ENCODE peak calls at places on chromosomes 2 and 18, in nine cellular contexts. K, W, Q, O, G, T, Y, X and Z are unnamed samples.

GRCh38 chr18:68499141-68499540 is 215.8 kb downstream of the TMX3 start:
- DNase-seq in Y (no peak), W (no peak), T (no peak), Q (no peak), X (no peak), K (no peak), G (no peak), O (no peak), Z (no peak)

GRCh38 chr2:15300645-15301573 is 260.2 kb downstream of the NBAS start:
- DNase-seq in W (no peak), K (no peak), G (no peak), Y (no peak), O (no peak), T (no peak), Q (no peak), X (no peak), Z (no peak)

GRCh38 chr2:61162721-61163120 is 733 bp downstream of the C2orf74 start:
- DNase-seq in G (no peak), T (no peak), O (no peak), Q (no peak), X (no peak), Y (no peak), K (no peak), W (no peak), Z (no peak)

GRCh38 chr2:120552800-120553471 is 182.7 kb upstream of the GLI2 start:
- DNase-seq in Y (no peak), X (peak), K (no peak), W (no peak), G (peak), T (peak), O (peak), Q (peak), Z (no peak)

GRCh38 chr2:99819766-99820165 is 322.6 kb downstream of the AFF3 start:
- DNase-seq in O (no peak), Q (no peak), W (no peak), K (no peak), G (no peak), X (no peak), T (no peak), Y (no peak), Z (no peak)

GRCh38 chr2:21367421-21367820 is 243.7 kb downstream of the TDRD15 start:
- DNase-seq in O (no peak), Y (no peak), T (no peak), Q (no peak), X (no peak), G (peak), K (no peak), W (no peak), Z (no peak)

GRCh38 chr18:10444314-10445006 is 10.0 kb upstream of the APCDD1 start:
- DNase-seq in K (no peak), Y (no peak), G (no peak), W (no peak), Q (no peak), T (no peak), X (no peak), O (no peak), Z (no peak)

GRCh38 chr18:50724631-50725235 is 95.1 kb downstream of the MRO start:
- DNase-seq in Y (no peak), G (no peak), W (no peak), X (no peak), T (no peak), K (no peak), O (no peak), Q (no peak), Z (no peak)

GRCh38 chr2:234136461-234136860 is 86.0 kb downstream of the SPP2 start:
- DNase-seq in G (peak), K (no peak), O (no peak), W (no peak), X (no peak), Y (no peak), Q (no peak), T (no peak), Z (no peak)

GRCh38 chr2:96146151-96146880 is 1.1 kb upstream of the DUSP2 start:
- DNase-seq in O (no peak), G (peak), K (peak), W (no peak), T (no peak), Q (peak), Y (peak), X (peak), Z (peak)

GRCh38 chr2:67388680-67389079 is 8.5 kb upstream of the ETAA1 start:
- DNase-seq in Q (no peak), T (no peak), O (no peak), X (no peak), Y (no peak), G (no peak), W (no peak), K (no peak), Z (no peak)

GRCh38 chr18:14978962-14979535 is 231.1 kb downstream of the ANKRD30B start:
- DNase-seq in T (no peak), Q (no peak), O (no peak), G (peak), K (no peak), X (no peak), Y (no peak), W (no peak), Z (no peak)

GRCh38 chr2:223306371-223306770 is 254.4 kb downstream of the KCNE4 start:
- DNase-seq in Y (no peak), X (no peak), G (peak), T (no peak), O (no peak), K (no peak), Q (no peak), W (no peak), Z (no peak)

GRCh38 chr2:41892486-41892885 is 155.3 kb upstream of the PKDCC start:
- DNase-seq in G (peak), W (no peak), K (no peak), T (no peak), O (no peak), X (peak), Q (no peak), Y (no peak), Z (no peak)

GRCh38 chr2:225002039-225002655 is 40.1 kb downstream of the DOCK10 start:
- DNase-seq in X (peak), O (no peak), Q (no peak), K (peak), T (peak), Y (peak), W (no peak), G (peak), Z (peak)

GRCh38 chr2:238240761-238241711 is 1.2 kb upstream of the HES6 start:
- DNase-seq in Y (peak), G (peak), K (no peak), X (peak), Q (no peak), T (peak), W (peak), O (no peak), Z (peak)

GRCh38 chr2:107313316-107313715 is 427.3 kb upstream of the ST6GAL2 start:
- DNase-seq in Y (no peak), G (no peak), T (no peak), W (no peak), Q (no peak), O (no peak), X (no peak), K (no peak), Z (no peak)

GRCh38 chr2:30666307-30666874 is 140.9 kb downstream of the CAPN13 start:
- DNase-seq in G (peak), Q (peak), Y (no peak), T (no peak), K (no peak), X (no peak), O (no peak), W (peak), Z (no peak)

GRCh38 chr18:79515944-79516351 is 120.2 kb downstream of the NFATC1 start:
- DNase-seq in G (no peak), Y (no peak), W (no peak), O (no peak), Q (peak), X (no peak), K (peak), T (no peak), Z (no peak)

GRCh38 chr18:80232030-80232429 is 15.3 kb downstream of the PARD6G start:
- DNase-seq in O (no peak), K (no peak), G (no peak), W (no peak), Y (no peak), X (no peak), Q (no peak), T (no peak), Z (no peak)

GRCh38 chr2:237304763-237305514 is 109.0 kb downstream of the COL6A3 start:
- DNase-seq in K (no peak), Q (no peak), T (no peak), W (no peak), G (peak), Y (no peak), X (no peak), O (no peak), Z (no peak)

GRCh38 chr2:191486584-191487320 is 191.2 kb upstream of the NABP1 start:
- DNase-seq in W (peak), Q (no peak), X (no peak), O (no peak), G (peak), Y (no peak), T (no peak), K (no peak), Z (peak)

GRCh38 chr2:200253631-200254030 is 52.9 kb upstream of the SPATS2L start:
- DNase-seq in Y (no peak), T (no peak), X (no peak), Q (no peak), K (no peak), G (peak), W (no peak), O (no peak), Z (no peak)

GRCh38 chr2:203720011-203720410 is 13.6 kb downstream of the CD28 start:
- DNase-seq in Q (no peak), X (no peak), T (no peak), K (no peak), W (no peak), Y (no peak), G (no peak), O (no peak), Z (no peak)

GRCh38 chr2:90209806-90210205 is 1518.3 kb downstream of the RPIA start:
- DNase-seq in T (no peak), Q (no peak), K (no peak), W (no peak), Y (no peak), X (no peak), G (no peak), O (no peak), Z (no peak)

GRCh38 chr2:71619230-71619741 is 165.9 kb downstream of the DYSF start:
- DNase-seq in O (no peak), Y (no peak), Q (peak), W (no peak), T (no peak), X (peak), K (no peak), G (peak), Z (no peak)

GRCh38 chr2:158495175-158495574 is 38.4 kb downstream of the PKP4 start:
- DNase-seq in K (no peak), T (no peak), Y (no peak), X (no peak), W (no peak), O (no peak), G (no peak), Q (no peak), Z (no peak)

GRCh38 chr2:20642026-20642971 is 8.6 kb downstream of the HS1BP3 start:
- DNase-seq in G (peak), X (peak), Q (peak), O (peak), W (no peak), K (peak), T (peak), Y (peak), Z (peak)

GRCh38 chr18:34734048-34734447 is 23.9 kb downstream of the DTNA start:
- DNase-seq in Q (no peak), K (no peak), O (no peak), T (no peak), W (no peak), G (no peak), X (no peak), Y (no peak), Z (no peak)

GRCh38 chr18:21391074-21391673 is 149.1 kb downstream of the GREB1L start:
- DNase-seq in K (no peak), O (no peak), T (no peak), X (no peak), Q (no peak), W (no peak), Y (no peak), G (peak), Z (no peak)

GRCh38 chr2:111236027-111236426 is 115.3 kb downstream of the BCL2L11 start:
- DNase-seq in Q (no peak), T (no peak), O (no peak), K (no peak), W (no peak), X (peak), G (peak), Y (no peak), Z (no peak)

GRCh38 chr2:174340400-174341300 is 5.9 kb downstream of the SP9 start:
- DNase-seq in Y (peak), K (no peak), W (no peak), Q (no peak), X (no peak), O (no peak), G (no peak), T (peak), Z (no peak)

GRCh38 chr2:234427081-234428058 is 69.5 kb downstream of the ARL4C start:
- DNase-seq in W (no peak), G (peak), T (no peak), X (peak), O (no peak), Y (no peak), K (no peak), Q (no peak), Z (no peak)

GRCh38 chr2:4404363-4404762 is 701.0 kb downstream of the DCDC2C start:
- DNase-seq in X (no peak), Q (no peak), Y (no peak), G (no peak), O (no peak), W (no peak), K (no peak), T (no peak), Z (no peak)

GRCh38 chr2:33304032-33304864 is 172.2 kb upstream of the RASGRP3 start:
- DNase-seq in X (no peak), T (no peak), K (no peak), Y (no peak), Q (no peak), W (no peak), O (no peak), G (no peak), Z (no peak)

GRCh38 chr2:10211822-10212438 is 89.4 kb downstream of the RRM2 start:
- DNase-seq in W (no peak), G (peak), K (no peak), T (no peak), X (no peak), Q (no peak), Y (no peak), O (no peak), Z (no peak)

GRCh38 chr2:215540646-215541045 is 104.8 kb upstream of the FN1 start:
- DNase-seq in K (no peak), O (no peak), X (no peak), Q (no peak), Y (no peak), T (no peak), W (peak), G (peak), Z (no peak)

GRCh38 chr2:207617011-207617671 is 8.1 kb downstream of the METTL21A start:
- DNase-seq in Q (no peak), K (no peak), X (no peak), T (no peak), Y (no peak), W (peak), O (no peak), G (peak), Z (no peak)